ENCODE peak calls at places on chromosomes 2 and 18, in six cellular contexts. One of them, this sample, is unnamed.

GRCh38 chr2:58974881-58975280 is 733.8 kb upstream of the FANCL start:
- DNase-seq in HepG2: no peak
- DNase-seq in K562: no peak
- DNase-seq in H1: no peak
- DNase-seq in GM12878: no peak
- DNase-seq in HCT116: no peak
- DNase-seq in this sample: no peak

GRCh38 chr2:165443524-165443923 is 26.0 kb upstream of the CSRNP3 start:
- DNase-seq in GM12878: no peak
- DNase-seq in H1: no peak
- DNase-seq in HepG2: no peak
- DNase-seq in K562: no peak
- DNase-seq in HCT116: no peak
- DNase-seq in this sample: no peak

GRCh38 chr2:212686285-212686895 is 147.8 kb upstream of the ERBB4 start:
- DNase-seq in H1: peak
- DNase-seq in HepG2: peak
- DNase-seq in GM12878: peak
- DNase-seq in K562: peak
- DNase-seq in HCT116: peak
- DNase-seq in this sample: peak

GRCh38 chr2:144096531-144096930 is 423.4 kb downstream of the ZEB2 start:
- DNase-seq in HCT116: no peak
- DNase-seq in K562: no peak
- DNase-seq in GM12878: no peak
- DNase-seq in HepG2: no peak
- DNase-seq in H1: no peak
- DNase-seq in this sample: no peak

GRCh38 chr2:209666296-209666695 is 105.3 kb upstream of the UNC80 start:
- DNase-seq in GM12878: no peak
- DNase-seq in H1: no peak
- DNase-seq in HCT116: no peak
- DNase-seq in HepG2: no peak
- DNase-seq in K562: no peak
- DNase-seq in this sample: no peak

GRCh38 chr2:150415022-150415421 is 72.4 kb downstream of the RND3 start:
- DNase-seq in GM12878: no peak
- DNase-seq in HepG2: no peak
- DNase-seq in HCT116: no peak
- DNase-seq in H1: no peak
- DNase-seq in K562: no peak
- DNase-seq in this sample: no peak

GRCh38 chr2:128783896-128784295 is 465.2 kb upstream of the HS6ST1 start:
- DNase-seq in HepG2: no peak
- DNase-seq in K562: no peak
- DNase-seq in HCT116: no peak
- DNase-seq in GM12878: no peak
- DNase-seq in H1: no peak
- DNase-seq in this sample: no peak

GRCh38 chr2:32061973-32062861 is 1.1 kb upstream of the SPAST start:
- DNase-seq in GM12878: no peak
- DNase-seq in HCT116: no peak
- DNase-seq in HepG2: peak
- DNase-seq in K562: peak
- DNase-seq in H1: no peak
- DNase-seq in this sample: no peak

GRCh38 chr2:238108423-238109201 is 8.5 kb downstream of the ESPNL start:
- DNase-seq in K562: peak
- DNase-seq in GM12878: peak
- DNase-seq in HCT116: no peak
- DNase-seq in HepG2: no peak
- DNase-seq in H1: no peak
- DNase-seq in this sample: peak

GRCh38 chr2:137943035-137943830 is 21.0 kb upstream of the HNMT start:
- DNase-seq in HCT116: no peak
- DNase-seq in GM12878: no peak
- DNase-seq in HepG2: peak
- DNase-seq in H1: no peak
- DNase-seq in K562: no peak
- DNase-seq in this sample: no peak

GRCh38 chr2:127479219-127479825 is 47.0 kb downstream of the IWS1 start:
- DNase-seq in GM12878: peak
- DNase-seq in HCT116: peak
- DNase-seq in HepG2: peak
- DNase-seq in K562: peak
- DNase-seq in H1: no peak
- DNase-seq in this sample: no peak

GRCh38 chr2:169129703-169130243 is 60.4 kb downstream of the DHRS9 start:
- DNase-seq in HCT116: no peak
- DNase-seq in HepG2: no peak
- DNase-seq in K562: peak
- DNase-seq in H1: no peak
- DNase-seq in GM12878: no peak
- DNase-seq in this sample: no peak

GRCh38 chr2:163345795-163346573 is 389.8 kb downstream of the FIGN start:
- DNase-seq in HCT116: peak
- DNase-seq in K562: peak
- DNase-seq in H1: no peak
- DNase-seq in GM12878: peak
- DNase-seq in HepG2: peak
- DNase-seq in this sample: no peak

GRCh38 chr2:73982140-73982617 is 2.5 kb upstream of the TET3 start:
- DNase-seq in HepG2: no peak
- DNase-seq in GM12878: no peak
- DNase-seq in HCT116: no peak
- DNase-seq in H1: no peak
- DNase-seq in K562: no peak
- DNase-seq in this sample: no peak

GRCh38 chr2:36701391-36701795 is 4.9 kb downstream of the VIT start:
- DNase-seq in HCT116: no peak
- DNase-seq in H1: no peak
- DNase-seq in K562: no peak
- DNase-seq in HepG2: no peak
- DNase-seq in GM12878: no peak
- DNase-seq in this sample: no peak

GRCh38 chr2:3648652-3649177 is 9.3 kb upstream of the ALLC start:
- DNase-seq in HepG2: no peak
- DNase-seq in GM12878: no peak
- DNase-seq in HCT116: no peak
- DNase-seq in H1: no peak
- DNase-seq in K562: no peak
- DNase-seq in this sample: no peak

GRCh38 chr18:7626922-7627440 is 59.9 kb downstream of the PTPRM start:
- DNase-seq in GM12878: no peak
- DNase-seq in H1: no peak
- DNase-seq in HCT116: no peak
- DNase-seq in K562: no peak
- DNase-seq in HepG2: peak
- DNase-seq in this sample: no peak

GRCh38 chr2:21413082-21413481 is 289.3 kb downstream of the TDRD15 start:
- DNase-seq in GM12878: no peak
- DNase-seq in K562: no peak
- DNase-seq in HepG2: no peak
- DNase-seq in H1: no peak
- DNase-seq in HCT116: no peak
- DNase-seq in this sample: no peak

GRCh38 chr2:33322099-33322498 is 154.3 kb upstream of the RASGRP3 start:
- DNase-seq in K562: no peak
- DNase-seq in HepG2: no peak
- DNase-seq in HCT116: no peak
- DNase-seq in H1: no peak
- DNase-seq in GM12878: no peak
- DNase-seq in this sample: no peak

GRCh38 chr18:47050468-47050867 is 15.0 kb upstream of the ELOA2 start:
- DNase-seq in GM12878: no peak
- DNase-seq in HCT116: peak
- DNase-seq in H1: no peak
- DNase-seq in HepG2: peak
- DNase-seq in K562: peak
- DNase-seq in this sample: no peak

GRCh38 chr2:181281206-181281832 is 175.9 kb upstream of the ITGA4 start:
- DNase-seq in K562: no peak
- DNase-seq in GM12878: no peak
- DNase-seq in H1: no peak
- DNase-seq in HepG2: no peak
- DNase-seq in HCT116: no peak
- DNase-seq in this sample: no peak

GRCh38 chr2:112821682-112822081 is 14.9 kb downstream of the IL1B start:
- DNase-seq in H1: no peak
- DNase-seq in HepG2: no peak
- DNase-seq in GM12878: no peak
- DNase-seq in K562: no peak
- DNase-seq in HCT116: no peak
- DNase-seq in this sample: no peak

GRCh38 chr2:150705767-150706166 is 218.3 kb upstream of the RND3 start:
- DNase-seq in HCT116: no peak
- DNase-seq in GM12878: peak
- DNase-seq in K562: no peak
- DNase-seq in H1: no peak
- DNase-seq in HepG2: no peak
- DNase-seq in this sample: no peak

GRCh38 chr2:191462370-191462769 is 215.6 kb upstream of the NABP1 start:
- DNase-seq in GM12878: no peak
- DNase-seq in HepG2: no peak
- DNase-seq in K562: no peak
- DNase-seq in H1: no peak
- DNase-seq in HCT116: no peak
- DNase-seq in this sample: no peak

DNA sequence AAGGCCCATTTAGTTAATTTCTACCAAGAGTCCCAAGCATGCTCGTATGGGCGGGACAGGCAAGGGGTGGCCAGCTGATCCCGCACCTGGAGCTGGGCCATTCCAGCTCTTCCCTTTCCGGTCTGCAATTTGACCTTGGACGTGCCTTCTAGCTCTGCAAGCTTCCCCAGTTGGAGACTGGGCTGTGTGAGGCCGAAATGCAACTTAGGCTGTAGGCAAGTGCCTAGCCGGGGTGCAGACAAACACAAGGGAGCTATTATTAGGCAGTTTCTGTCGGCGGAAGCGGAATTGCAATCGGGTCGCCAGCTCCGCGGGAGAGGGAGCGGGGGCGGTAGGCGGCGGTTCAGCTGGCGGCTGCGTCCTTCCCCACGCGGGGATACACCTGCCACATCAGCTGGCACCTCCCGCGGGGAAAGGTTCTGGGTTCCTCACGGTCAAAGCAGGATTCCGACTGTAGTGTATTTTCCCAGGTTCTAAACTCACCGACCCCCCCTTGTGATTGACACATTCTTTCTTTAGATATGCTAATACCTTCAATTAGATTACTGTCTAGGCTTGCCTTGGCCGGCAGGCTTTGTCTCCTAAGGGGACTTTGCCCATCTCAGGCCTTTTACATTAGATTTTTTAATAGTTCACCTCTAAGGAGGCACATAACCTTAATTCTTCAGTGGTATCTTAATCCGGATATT is 17.1 kb upstream of the ZNF532 start:
- DNase-seq in H1: peak
- DNase-seq in GM12878: no peak
- DNase-seq in K562: no peak
- DNase-seq in HCT116: no peak
- DNase-seq in HepG2: no peak
- DNase-seq in this sample: peak
- TF ChIP-seq ATF3 in H1: no peak
- TF ChIP-seq ATF3 in GM12878: no peak
- TF ChIP-seq ATF3 in K562: no peak
- TF ChIP-seq ATF3 in HCT116: no peak
- TF ChIP-seq ATF3 in HepG2: no peak
- TF ChIP-seq ATF3 in this sample: no peak

DNA sequence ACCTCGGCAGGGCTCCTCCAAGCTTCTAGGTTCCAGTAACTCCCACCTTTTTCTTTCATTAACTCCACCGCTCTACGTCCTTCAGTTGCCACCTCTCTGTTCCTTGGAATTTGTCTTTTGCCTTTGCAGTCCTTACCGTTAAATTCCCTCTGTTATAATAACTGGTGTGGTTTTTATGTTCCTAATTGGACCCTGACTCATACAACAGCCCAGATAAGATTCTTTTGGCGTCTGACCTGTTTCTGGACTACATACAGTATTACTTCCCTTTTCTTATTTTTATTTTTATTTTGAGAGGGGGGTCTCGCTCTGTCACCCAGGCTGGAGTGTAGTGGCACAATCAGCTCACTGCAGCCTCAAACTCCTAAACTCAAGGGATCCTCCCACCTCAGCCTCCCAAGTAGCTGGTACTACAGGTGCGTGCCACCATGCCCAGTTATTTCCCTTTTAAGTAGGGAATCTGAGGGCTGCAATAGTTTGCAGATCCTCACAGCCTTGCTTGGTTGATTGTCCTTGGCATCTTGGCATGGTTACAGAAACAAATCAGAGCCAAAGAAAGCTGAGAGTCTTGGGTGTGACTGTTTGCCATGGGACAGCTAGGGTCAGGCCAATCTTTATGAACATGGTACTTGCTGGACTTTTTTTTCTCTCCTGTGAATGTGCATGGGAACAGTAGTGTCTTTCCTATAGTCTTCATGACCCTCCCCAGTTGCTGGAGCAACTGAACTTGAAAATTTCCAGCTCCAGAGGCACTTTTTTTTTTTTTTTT is 21.9 kb downstream of the TCF23 start:
- DNase-seq in H1: no peak
- DNase-seq in HCT116: no peak
- DNase-seq in HepG2: no peak
- DNase-seq in K562: no peak
- DNase-seq in GM12878: no peak
- DNase-seq in this sample: no peak
- TF ChIP-seq ATF3 in H1: no peak
- TF ChIP-seq ATF3 in HCT116: no peak
- TF ChIP-seq ATF3 in HepG2: no peak
- TF ChIP-seq ATF3 in K562: no peak
- TF ChIP-seq ATF3 in GM12878: no peak
- TF ChIP-seq ATF3 in this sample: no peak

GRCh38 chr18:79609841-79610281 is 69.7 kb upstream of the CTDP1 start:
- DNase-seq in HepG2: no peak
- DNase-seq in K562: no peak
- DNase-seq in GM12878: no peak
- DNase-seq in H1: no peak
- DNase-seq in HCT116: no peak
- DNase-seq in this sample: no peak
- TF ChIP-seq ATF3 in HepG2: no peak
- TF ChIP-seq ATF3 in K562: no peak
- TF ChIP-seq ATF3 in GM12878: no peak
- TF ChIP-seq ATF3 in H1: no peak
- TF ChIP-seq ATF3 in HCT116: no peak
- TF ChIP-seq ATF3 in this sample: no peak

GRCh38 chr18:44791520-44791919 is 110.8 kb downstream of the SETBP1 start:
- DNase-seq in GM12878: no peak
- DNase-seq in H1: no peak
- DNase-seq in K562: no peak
- DNase-seq in HCT116: no peak
- DNase-seq in HepG2: no peak
- DNase-seq in this sample: no peak

GRCh38 chr18:44788334-44788733 is 107.6 kb downstream of the SETBP1 start:
- DNase-seq in HepG2: no peak
- DNase-seq in K562: no peak
- DNase-seq in GM12878: no peak
- DNase-seq in HCT116: no peak
- DNase-seq in H1: no peak
- DNase-seq in this sample: no peak

GRCh38 chr18:44792456-44793080 is 111.9 kb downstream of the SETBP1 start:
- DNase-seq in HCT116: no peak
- DNase-seq in GM12878: no peak
- DNase-seq in K562: no peak
- DNase-seq in HepG2: no peak
- DNase-seq in H1: no peak
- DNase-seq in this sample: no peak

GRCh38 chr18:44790860-44791259 is 110.2 kb downstream of the SETBP1 start:
- DNase-seq in GM12878: no peak
- DNase-seq in HCT116: no peak
- DNase-seq in HepG2: peak
- DNase-seq in K562: no peak
- DNase-seq in H1: no peak
- DNase-seq in this sample: no peak

GRCh38 chr18:44789704-44790103 is 109.0 kb downstream of the SETBP1 start:
- DNase-seq in HCT116: no peak
- DNase-seq in H1: no peak
- DNase-seq in K562: no peak
- DNase-seq in GM12878: no peak
- DNase-seq in HepG2: peak
- DNase-seq in this sample: no peak
- TF ChIP-seq ATF3 in HCT116: no peak
- TF ChIP-seq ATF3 in H1: no peak
- TF ChIP-seq ATF3 in K562: no peak
- TF ChIP-seq ATF3 in GM12878: no peak
- TF ChIP-seq ATF3 in HepG2: no peak
- TF ChIP-seq ATF3 in this sample: no peak